ENCODE peak calls at places on chromosomes 7 and 10, in seven cellular contexts. X, G, P, N, F, T and J are unnamed samples.

GRCh38 chr10:125097409-125098070 is 62.8 kb downstream of the CTBP2 start:
- DNase-seq in X (peak; percentile 42), G (no peak), P (no peak), N (no peak), F (no peak), T (no peak), J (no peak)

GRCh38 chr10:71081912-71082311 is 130.5 kb upstream of the UNC5B start:
- DNase-seq in X (peak; percentile 41), G (no peak), P (no peak), N (no peak), F (no peak), T (no peak), J (no peak)

GRCh38 chr10:100806356-100806645 is 60.9 kb downstream of the PAX2 start:
- DNase-seq in X (no peak), G (no peak), P (no peak), N (no peak), F (no peak), T (no peak), J (no peak)

GRCh38 chr7:143172354-143172753 is 10.9 kb upstream of the TAS2R39 start:
- DNase-seq in X (no peak), G (no peak), P (peak; percentile 29), N (no peak), F (peak; percentile 87), T (no peak), J (no peak)

GRCh38 chr10:126387931-126388911 is at the start of gene ADAM12:
- DNase-seq in X (no peak), G (peak; percentile 65), P (peak; percentile 76), N (peak; percentile 62), F (peak; percentile 21), T (peak; percentile 68), J (peak; percentile 85)

GRCh38 chr10:17217661-17218306 is 10.3 kb upstream of the VIM start:
- DNase-seq in X (no peak), G (no peak), P (peak; percentile 91), N (no peak), F (no peak), T (peak; percentile 89), J (peak; percentile 72)

GRCh38 chr10:14781763-14782162 is 7.1 kb upstream of the FAM107B start:
- DNase-seq in X (no peak), G (no peak), P (no peak), N (no peak), F (no peak), T (no peak), J (no peak)

GRCh38 chr10:34235164-34235832 is 579.8 kb downstream of the PARD3 start:
- DNase-seq in X (no peak), G (no peak), P (peak; percentile 21), N (no peak), F (no peak), T (peak; percentile 83), J (peak; percentile 79)

GRCh38 chr10:79056361-79056735 is 12.4 kb upstream of the ZMIZ1 start:
- DNase-seq in X (peak; percentile 47), G (peak; percentile 7), P (no peak), N (no peak), F (no peak), T (no peak), J (no peak)

GRCh38 chr10:42940487-42941157 is 136.2 kb upstream of the RET start:
- DNase-seq in X (peak; percentile 43), G (no peak), P (no peak), N (no peak), F (no peak), T (no peak), J (no peak)

GRCh38 chr7:26153823-26154783 is 2.1 kb downstream of the NFE2L3 start:
- DNase-seq in X (no peak), G (no peak), P (peak; percentile 56), N (no peak), F (no peak), T (peak; percentile 68), J (peak; percentile 67)

GRCh38 chr7:135602304-135602703 is 44.6 kb downstream of the NUP205 start:
- DNase-seq in X (no peak), G (no peak), P (peak; percentile 76), N (no peak), F (no peak), T (peak; percentile 36), J (no peak)

GRCh38 chr10:45649296-45649695 is 23.3 kb downstream of the ZFAND4 start:
- DNase-seq in X (no peak), G (no peak), P (no peak), N (no peak), F (no peak), T (no peak), J (no peak)

GRCh38 chr10:60414877-60415585 is 25.4 kb upstream of the ANK3 start:
- DNase-seq in X (no peak), G (no peak), P (peak; percentile 88), N (no peak), F (peak; percentile 11), T (peak; percentile 92), J (peak; percentile 85)

GRCh38 chr7:77537595-77538185 is 595 bp downstream of the PTPN12 start:
- DNase-seq in X (no peak), G (peak; percentile 43), P (no peak), N (no peak), F (peak; percentile 51), T (no peak), J (no peak)

GRCh38 chr10:48277093-48277492 is 2.6 kb upstream of the FRMPD2 start:
- DNase-seq in X (no peak), G (no peak), P (no peak), N (no peak), F (no peak), T (no peak), J (no peak)

GRCh38 chr7:148664319-148664718 is 34.4 kb upstream of the CUL1 start:
- DNase-seq in X (peak; percentile 77), G (no peak), P (peak; percentile 81), N (peak; percentile 19), F (peak; percentile 8), T (peak; percentile 27), J (peak; percentile 79)

GRCh38 chr7:12056381-12056780 is 154.7 kb upstream of the TMEM106B start:
- DNase-seq in X (no peak), G (no peak), P (peak; percentile 27), N (no peak), F (no peak), T (peak; percentile 20), J (no peak)

GRCh38 chr10:17655567-17656146 is 11.7 kb downstream of the STAM start:
- DNase-seq in X (no peak), G (no peak), P (peak; percentile 36), N (no peak), F (no peak), T (no peak), J (no peak)

DNA sequence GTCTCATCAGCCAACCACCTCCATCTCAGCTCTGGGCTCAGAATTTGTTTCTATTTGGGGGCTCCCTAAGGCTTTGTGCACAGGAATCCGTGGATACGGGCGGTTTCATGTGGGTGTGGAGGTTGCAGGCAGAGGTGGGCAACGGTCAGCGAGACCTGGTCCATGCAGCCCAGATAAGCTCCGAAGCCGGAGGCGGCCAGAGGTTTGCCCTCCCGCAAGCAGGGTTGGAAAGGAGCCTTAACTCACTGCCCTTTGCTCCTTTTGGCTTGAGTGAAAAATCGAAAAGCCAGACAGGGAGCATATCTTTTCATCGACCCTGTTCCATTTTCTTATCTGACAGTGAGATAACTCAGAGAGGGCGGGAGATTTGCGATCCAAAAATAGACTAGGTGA is 1.5 kb downstream of the GRM3 start:
- DNase-seq in X (no peak), G (no peak), P (no peak), N (no peak), F (no peak), T (no peak), J (no peak)
- H3K4me3 ChIP-seq in X (no peak overlapping the region), G (no peak overlapping the region), P (no peak overlapping the region), N (no peak overlapping the region), F (no peak overlapping the region), T (no peak overlapping the region), J (no peak overlapping the region)

GRCh38 chr7:23570592-23571200 is 26.5 kb upstream of the CCDC126 start:
- DNase-seq in X (peak; percentile 83), G (peak; percentile 68), P (peak; percentile 88), N (peak; percentile 64), F (peak; percentile 79), T (peak; percentile 76), J (peak; percentile 80)
- TF ChIP-seq CTCF in X (peak; percentile 88), G (peak; percentile 72), P (peak; percentile 79), N (peak; percentile 87), F (peak; percentile 94), T (peak; percentile 96), J (peak; percentile 86)

GRCh38 chr7:155254018-155254417 is 43.7 kb upstream of the INSIG1 start:
- DNase-seq in X (no peak), G (no peak), P (no peak), N (no peak), F (peak; percentile 92), T (no peak), J (no peak)

GRCh38 chr7:155255071-155255470 is 42.6 kb upstream of the INSIG1 start:
- DNase-seq in X (no peak), G (no peak), P (no peak), N (no peak), F (no peak), T (no peak), J (no peak)

GRCh38 chr7:155252388-155252957 is 45.2 kb upstream of the INSIG1 start:
- DNase-seq in X (no peak), G (no peak), P (no peak), N (no peak), F (peak; percentile 28), T (peak; percentile 13), J (no peak)

GRCh38 chr7:155252958-155253501 is 44.6 kb upstream of the INSIG1 start:
- DNase-seq in X (no peak), G (no peak), P (no peak), N (no peak), F (peak; percentile 69), T (no peak), J (no peak)

DNA sequence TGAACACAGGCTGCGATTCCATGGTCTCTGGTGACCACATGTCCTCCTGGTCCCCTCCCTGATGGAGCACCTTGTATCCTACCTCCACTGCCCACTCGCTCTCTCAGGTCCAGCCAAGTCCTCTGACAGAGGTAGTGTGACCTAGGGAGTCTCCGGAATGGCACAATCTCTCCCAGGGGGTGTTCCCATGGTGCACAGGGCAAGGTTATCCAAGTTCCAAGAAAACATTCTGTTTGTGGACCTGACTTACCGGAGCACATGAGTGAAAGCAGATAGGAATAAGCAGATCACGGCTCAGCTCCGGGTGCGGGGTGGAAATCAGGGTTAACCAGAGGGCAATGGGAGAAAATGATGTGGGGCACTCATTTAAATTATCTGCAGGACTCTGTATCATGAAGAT is 45.8 kb upstream of the INSIG1 start:
- DNase-seq in X (no peak), G (no peak), P (no peak), N (no peak), F (peak; percentile 68), T (no peak), J (no peak)
- H3K4me3 ChIP-seq in X (no peak overlapping the region), G (no peak overlapping the region), P (no peak overlapping the region), N (no peak overlapping the region), F (no peak overlapping the region), T (no peak overlapping the region), J (no peak overlapping the region)

DNA sequence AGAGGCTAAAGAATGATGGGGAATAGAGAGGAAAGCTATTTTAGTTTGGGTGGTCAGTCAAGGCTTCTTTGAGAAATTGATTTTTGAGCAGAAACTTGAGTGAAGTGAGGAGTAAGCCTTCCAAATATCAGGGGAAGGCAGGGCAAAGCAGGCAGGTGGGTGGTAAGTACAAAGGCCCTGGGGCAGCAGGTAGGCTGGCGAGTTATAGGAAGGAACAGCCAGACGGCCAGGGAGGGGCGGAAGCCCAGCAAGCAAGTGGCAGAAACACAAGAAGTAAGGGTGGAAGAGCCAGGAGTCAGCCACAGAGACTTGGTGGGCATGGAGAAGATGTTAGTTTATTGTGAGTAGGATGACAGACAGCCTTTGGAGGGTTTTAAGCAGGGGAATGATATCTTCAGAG is 34.9 kb downstream of the VWA2 start:
- DNase-seq in X (peak; percentile 17), G (no peak), P (no peak), N (no peak), F (no peak), T (no peak), J (no peak)
- TF ChIP-seq CTCF in X (no peak), G (no peak), P (no peak), N (no peak), F (no peak), T (no peak), J (no peak)